ENCODE peak calls at places on chromosomes 3 and 15, in five cellular contexts. One of them, this sample, is unnamed.

GRCh38 chr15:86629409-86629808 is 549.7 kb downstream of the AGBL1 start:
- DNase-seq in thyroid gland: no peak
- DNase-seq in GM12891: no peak
- DNase-seq in H54: no peak
- DNase-seq in Peyer's patch: no peak
- DNase-seq in this sample: no peak

GRCh38 chr3:182435860-182436259 is 357.4 kb upstream of the ATP11B start:
- DNase-seq in thyroid gland: no peak
- DNase-seq in GM12891: no peak
- DNase-seq in H54: no peak
- DNase-seq in Peyer's patch: no peak
- DNase-seq in this sample: no peak

GRCh38 chr3:108414007-108414406 is 96.4 kb downstream of the MYH15 start:
- DNase-seq in thyroid gland: peak
- DNase-seq in GM12891: no peak
- DNase-seq in H54: no peak
- DNase-seq in Peyer's patch: no peak
- DNase-seq in this sample: no peak

GRCh38 chr15:96359371-96359771 is 28.9 kb downstream of the NR2F2 start:
- DNase-seq in thyroid gland: no peak
- DNase-seq in GM12891: no peak
- DNase-seq in H54: no peak
- DNase-seq in Peyer's patch: no peak
- DNase-seq in this sample: no peak

GRCh38 chr3:48301814-48302194 is 31.7 kb downstream of the SPINK8 start:
- DNase-seq in thyroid gland: peak
- DNase-seq in GM12891: peak
- DNase-seq in H54: peak
- DNase-seq in Peyer's patch: no peak
- DNase-seq in this sample: no peak

GRCh38 chr15:39585871-39586301 is 5.0 kb downstream of the THBS1 start:
- DNase-seq in thyroid gland: no peak
- DNase-seq in GM12891: no peak
- DNase-seq in H54: no peak
- DNase-seq in Peyer's patch: no peak
- DNase-seq in this sample: no peak

GRCh38 chr3:116154389-116154788 is 290.9 kb downstream of the LSAMP start:
- DNase-seq in thyroid gland: no peak
- DNase-seq in GM12891: no peak
- DNase-seq in H54: no peak
- DNase-seq in Peyer's patch: no peak
- DNase-seq in this sample: no peak

GRCh38 chr3:48661501-48662139 is 1.1 kb downstream of the CELSR3 start:
- DNase-seq in thyroid gland: peak
- DNase-seq in GM12891: peak
- DNase-seq in H54: no peak
- DNase-seq in Peyer's patch: peak
- DNase-seq in this sample: peak

GRCh38 chr3:71035314-71035713 is 548.2 kb downstream of the FOXP1 start:
- DNase-seq in thyroid gland: no peak
- DNase-seq in GM12891: no peak
- DNase-seq in H54: no peak
- DNase-seq in Peyer's patch: no peak
- DNase-seq in this sample: no peak

GRCh38 chr3:14523792-14524191 is 16.4 kb downstream of the GRIP2 start:
- DNase-seq in thyroid gland: no peak
- DNase-seq in GM12891: no peak
- DNase-seq in H54: no peak
- DNase-seq in Peyer's patch: no peak
- DNase-seq in this sample: peak

GRCh38 chr3:101779047-101779807 is at the start of gene NXPE3:
- DNase-seq in thyroid gland: peak
- DNase-seq in GM12891: peak
- DNase-seq in H54: peak
- DNase-seq in Peyer's patch: peak
- DNase-seq in this sample: peak
- TF ChIP-seq POLR2A in thyroid gland: no peak
- TF ChIP-seq POLR2A in GM12891: peak
- TF ChIP-seq POLR2A in H54: peak
- TF ChIP-seq POLR2A in Peyer's patch: no peak
- TF ChIP-seq POLR2A in this sample: peak

GRCh38 chr3:52238761-52239701 is at the start of gene TWF2:
- DNase-seq in thyroid gland: peak
- DNase-seq in GM12891: peak
- DNase-seq in H54: peak
- DNase-seq in Peyer's patch: peak
- DNase-seq in this sample: no peak
- TF ChIP-seq POLR2A in thyroid gland: no peak
- TF ChIP-seq POLR2A in GM12891: peak
- TF ChIP-seq POLR2A in H54: peak
- TF ChIP-seq POLR2A in Peyer's patch: peak
- TF ChIP-seq POLR2A in this sample: no peak

DNA sequence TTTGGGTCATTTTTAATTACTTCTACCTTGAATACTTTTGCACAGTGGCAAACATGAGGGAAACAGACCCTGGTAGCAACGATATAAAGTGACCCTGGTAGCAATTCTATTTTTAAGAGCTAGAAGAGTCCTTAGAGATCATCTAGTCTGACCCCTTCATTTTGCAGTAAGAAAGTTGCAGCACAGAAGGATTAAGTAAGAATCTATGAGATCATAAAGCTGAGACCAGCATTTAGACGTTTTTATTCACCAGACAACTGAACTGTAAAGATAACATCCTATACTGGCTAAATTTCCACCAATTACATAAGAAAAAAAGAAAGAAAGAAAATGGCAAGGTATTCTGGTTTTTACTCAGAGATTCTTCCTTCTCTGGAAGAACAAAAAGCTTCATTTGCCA is 50.0 kb downstream of the LRRFIP2 start:
- DNase-seq in thyroid gland: no peak
- DNase-seq in GM12891: no peak
- DNase-seq in H54: no peak
- DNase-seq in Peyer's patch: no peak
- DNase-seq in this sample: no peak
- TF ChIP-seq POLR2A in thyroid gland: no peak
- TF ChIP-seq POLR2A in GM12891: no peak
- TF ChIP-seq POLR2A in H54: no peak
- TF ChIP-seq POLR2A in Peyer's patch: no peak
- TF ChIP-seq POLR2A in this sample: no peak

DNA sequence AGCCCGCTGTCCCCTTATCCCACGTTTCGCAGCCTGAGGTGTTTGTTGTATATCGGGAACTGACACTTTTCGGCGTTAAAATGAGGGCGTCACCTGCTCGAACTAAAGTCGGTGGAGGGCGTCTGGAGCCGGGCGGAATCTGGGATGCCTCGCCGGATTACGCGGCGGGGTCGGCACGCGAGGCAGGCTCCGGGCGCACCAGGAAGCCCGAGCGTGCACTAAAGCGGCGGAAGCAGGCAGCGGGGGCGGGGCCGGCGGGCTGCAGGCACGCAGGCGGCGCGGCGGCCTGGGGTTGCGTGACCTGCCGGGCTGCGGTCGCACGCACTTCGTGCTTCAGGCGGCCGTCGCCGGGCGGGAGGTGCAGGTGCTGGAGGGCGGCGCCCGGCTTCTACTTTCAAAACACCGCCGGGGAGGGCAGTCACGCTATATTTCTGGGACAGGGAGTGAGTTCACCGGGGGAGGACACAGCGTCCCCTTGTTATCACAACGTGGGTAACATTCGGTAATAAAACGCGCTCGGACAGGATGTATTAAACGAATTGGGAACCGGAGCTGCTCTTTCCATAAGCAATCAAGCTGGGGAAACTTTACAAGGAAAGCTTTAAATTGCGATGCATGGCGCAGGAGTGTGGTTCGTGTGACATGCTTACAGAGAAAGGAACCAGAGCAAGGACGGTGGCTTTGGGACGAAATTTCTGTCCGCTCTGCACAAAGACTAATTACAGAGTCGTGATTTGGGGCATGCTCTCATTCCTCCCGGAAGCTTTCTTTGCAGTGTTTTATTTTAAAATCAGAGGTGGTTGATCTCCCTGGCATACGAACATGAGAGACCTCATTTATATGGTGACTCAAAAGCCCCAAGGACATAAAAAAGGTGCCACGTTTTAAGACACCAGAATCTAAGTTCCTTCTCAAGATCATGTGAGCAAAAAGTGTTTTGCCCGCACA is 9.1 kb upstream of the LEKR1 start:
- DNase-seq in thyroid gland: peak
- DNase-seq in GM12891: peak
- DNase-seq in H54: peak
- DNase-seq in Peyer's patch: peak
- DNase-seq in this sample: peak
- TF ChIP-seq POLR2A in thyroid gland: no peak
- TF ChIP-seq POLR2A in GM12891: peak
- TF ChIP-seq POLR2A in H54: peak
- TF ChIP-seq POLR2A in Peyer's patch: peak
- TF ChIP-seq POLR2A in this sample: no peak

GRCh38 chr3:133477497-133477896 is 77.6 kb downstream of the BFSP2 start:
- DNase-seq in thyroid gland: no peak
- DNase-seq in GM12891: no peak
- DNase-seq in H54: no peak
- DNase-seq in Peyer's patch: no peak
- DNase-seq in this sample: no peak

GRCh38 chr3:133476971-133477375 is 77.1 kb downstream of the BFSP2 start:
- DNase-seq in thyroid gland: no peak
- DNase-seq in GM12891: no peak
- DNase-seq in H54: no peak
- DNase-seq in Peyer's patch: no peak
- DNase-seq in this sample: no peak

GRCh38 chr3:133478624-133479023 is 78.8 kb downstream of the BFSP2 start:
- DNase-seq in thyroid gland: no peak
- DNase-seq in GM12891: no peak
- DNase-seq in H54: no peak
- DNase-seq in Peyer's patch: no peak
- DNase-seq in this sample: no peak

GRCh38 chr3:133479401-133479800 is 79.5 kb downstream of the BFSP2 start:
- DNase-seq in thyroid gland: no peak
- DNase-seq in GM12891: no peak
- DNase-seq in H54: no peak
- DNase-seq in Peyer's patch: no peak
- DNase-seq in this sample: no peak

DNA sequence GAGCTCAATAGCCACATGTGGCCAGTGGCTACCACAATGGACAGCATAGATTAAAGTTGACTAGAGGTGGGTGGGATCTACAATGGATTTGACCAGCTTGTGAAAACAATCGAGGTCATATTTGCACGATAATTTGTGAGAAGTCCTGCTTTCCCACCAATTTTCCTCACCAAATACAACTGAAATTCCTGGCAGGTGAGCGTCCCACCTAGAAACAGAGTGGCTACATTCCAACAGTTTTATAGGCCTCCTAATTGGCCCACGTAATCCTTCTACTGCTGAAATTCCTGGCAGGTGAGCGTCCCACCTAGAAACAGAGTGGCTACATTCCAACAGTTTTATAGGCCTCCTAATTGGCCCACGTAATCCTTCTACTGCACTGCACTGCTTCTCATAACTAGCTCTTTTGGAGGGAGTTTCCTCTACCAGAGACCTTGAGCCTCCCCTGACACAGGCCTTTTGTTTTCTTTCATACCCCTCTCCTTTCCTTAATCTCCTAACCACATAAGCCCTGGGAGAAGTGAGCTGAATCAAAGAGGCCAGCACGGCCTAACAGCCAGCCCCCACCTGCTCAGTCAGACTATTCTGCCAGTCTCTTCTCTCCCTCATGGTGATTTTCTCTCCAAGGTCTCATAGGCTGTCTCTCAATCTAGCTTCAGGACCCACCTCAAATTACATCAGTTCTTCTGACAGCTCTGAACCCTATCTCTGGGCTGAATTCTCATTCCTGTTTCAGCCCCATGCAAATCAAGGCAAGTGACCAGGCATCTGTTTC is 80.2 kb downstream of the BFSP2 start:
- DNase-seq in thyroid gland: no peak
- DNase-seq in GM12891: no peak
- DNase-seq in H54: no peak
- DNase-seq in Peyer's patch: no peak
- DNase-seq in this sample: no peak
- TF ChIP-seq POLR2A in thyroid gland: no peak
- TF ChIP-seq POLR2A in GM12891: peak
- TF ChIP-seq POLR2A in H54: no peak
- TF ChIP-seq POLR2A in Peyer's patch: no peak
- TF ChIP-seq POLR2A in this sample: no peak

GRCh38 chr15:47796339-47796738 is 79.0 kb downstream of the SEMA6D start:
- DNase-seq in thyroid gland: no peak
- DNase-seq in GM12891: no peak
- DNase-seq in H54: no peak
- DNase-seq in Peyer's patch: no peak
- DNase-seq in this sample: no peak
- TF ChIP-seq POLR2A in thyroid gland: no peak
- TF ChIP-seq POLR2A in GM12891: no peak
- TF ChIP-seq POLR2A in H54: no peak
- TF ChIP-seq POLR2A in Peyer's patch: no peak
- TF ChIP-seq POLR2A in this sample: no peak

GRCh38 chr3:194687638-194688206 is 2.0 kb downstream of the FAM43A start:
- DNase-seq in thyroid gland: peak
- DNase-seq in GM12891: peak
- DNase-seq in H54: no peak
- DNase-seq in Peyer's patch: peak
- DNase-seq in this sample: peak

GRCh38 chr3:194686816-194687637 is 1.3 kb downstream of the FAM43A start:
- DNase-seq in thyroid gland: peak
- DNase-seq in GM12891: no peak
- DNase-seq in H54: no peak
- DNase-seq in Peyer's patch: peak
- DNase-seq in this sample: no peak

GRCh38 chr3:194686414-194686815 is 732 bp downstream of the FAM43A start:
- DNase-seq in thyroid gland: no peak
- DNase-seq in GM12891: no peak
- DNase-seq in H54: no peak
- DNase-seq in Peyer's patch: no peak
- DNase-seq in this sample: no peak

GRCh38 chr3:194685050-194685722 is 497 bp upstream of the FAM43A start:
- DNase-seq in thyroid gland: no peak
- DNase-seq in GM12891: no peak
- DNase-seq in H54: peak
- DNase-seq in Peyer's patch: no peak
- DNase-seq in this sample: no peak

DNA sequence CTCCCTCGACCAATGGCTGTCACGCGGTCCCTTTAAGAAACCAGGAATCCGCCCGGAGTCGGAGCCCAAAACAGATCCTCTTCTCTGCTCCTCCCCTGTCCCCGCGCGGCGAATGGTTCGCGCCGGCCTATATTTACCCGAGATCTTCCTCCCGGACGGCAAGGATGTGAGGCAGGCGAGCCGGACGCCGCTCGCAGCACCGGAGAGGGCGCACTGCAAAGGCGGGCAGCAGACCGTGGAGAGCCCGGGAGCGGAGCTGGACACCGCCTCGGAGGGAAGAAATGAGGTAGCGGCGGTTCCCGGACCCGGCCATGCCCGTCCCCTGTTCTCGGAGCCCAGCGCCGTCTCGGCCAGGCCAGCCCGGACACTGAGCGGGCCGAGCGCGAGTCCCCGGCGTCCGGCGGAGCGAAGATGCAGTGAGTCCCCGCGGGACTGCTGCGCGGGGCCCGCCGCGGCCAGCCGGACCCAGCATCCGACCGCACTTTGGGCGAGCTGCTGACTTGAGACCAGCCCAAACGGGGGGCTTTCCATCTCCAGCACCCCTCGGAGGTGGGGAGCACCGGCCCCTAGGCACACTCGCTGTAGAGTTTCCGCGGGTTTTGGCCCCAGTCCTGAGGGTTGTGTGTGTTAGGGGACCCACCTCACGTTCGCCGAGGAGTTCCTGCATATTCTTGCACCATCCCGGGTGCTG is at the start of gene FAM43A:
- DNase-seq in thyroid gland: peak
- DNase-seq in GM12891: peak
- DNase-seq in H54: peak
- DNase-seq in Peyer's patch: peak
- DNase-seq in this sample: peak
- TF ChIP-seq POLR2A in thyroid gland: peak
- TF ChIP-seq POLR2A in GM12891: peak
- TF ChIP-seq POLR2A in H54: peak
- TF ChIP-seq POLR2A in Peyer's patch: peak
- TF ChIP-seq POLR2A in this sample: peak

This sample was measured in suprapubic skin.